ENCODE peak calls at places on chromosomes 7 and 10, in seven cellular contexts. One of them, this sample, is unnamed.

GRCh38 chr7:26013551-26014083 is 138.4 kb upstream of the NFE2L3 start:
- DNase-seq in G401: no peak
- DNase-seq in RKO: no peak
- DNase-seq in activated effector memory CD4-positive, alpha-beta T cell treated with Interleukin-2 at 50 U/mL for 16 hours: no peak
- DNase-seq in mucosa of gallbladder: no peak
- DNase-seq in stimulated activated CD8-positive, alpha-beta memory T cell treated with anti-CD3 and anti-CD28 coated beads, Interleukin-4, amount 100 ng/mL, for 24 hours: no peak
- DNase-seq in DMS153: peak; percentile 34
- DNase-seq in this sample: peak; percentile 59

GRCh38 chr7:100465702-100466311 is 1.7 kb upstream of the SPACDR start:
- DNase-seq in DMS153: peak; percentile 44
- DNase-seq in stimulated activated CD8-positive, alpha-beta memory T cell treated with anti-CD3 and anti-CD28 coated beads, Interleukin-4, amount 100 ng/mL, for 24 hours: no peak
- DNase-seq in activated effector memory CD4-positive, alpha-beta T cell treated with Interleukin-2 at 50 U/mL for 16 hours: no peak
- DNase-seq in G401: peak; percentile 44
- DNase-seq in mucosa of gallbladder: peak; percentile 73
- DNase-seq in RKO: peak; percentile 78
- DNase-seq in this sample: peak; percentile 91

GRCh38 chr10:70693619-70694286 is 21.4 kb downstream of the ADAMTS14 start:
- DNase-seq in DMS153: no peak
- DNase-seq in activated effector memory CD4-positive, alpha-beta T cell treated with Interleukin-2 at 50 U/mL for 16 hours: no peak
- DNase-seq in RKO: no peak
- DNase-seq in mucosa of gallbladder: peak; percentile 41
- DNase-seq in G401: no peak
- DNase-seq in stimulated activated CD8-positive, alpha-beta memory T cell treated with anti-CD3 and anti-CD28 coated beads, Interleukin-4, amount 100 ng/mL, for 24 hours: no peak
- DNase-seq in this sample: peak; percentile 25

GRCh38 chr7:4190021-4190981 is 491.8 kb upstream of the FOXK1 start:
- DNase-seq in RKO: no peak
- DNase-seq in stimulated activated CD8-positive, alpha-beta memory T cell treated with anti-CD3 and anti-CD28 coated beads, Interleukin-4, amount 100 ng/mL, for 24 hours: no peak
- DNase-seq in activated effector memory CD4-positive, alpha-beta T cell treated with Interleukin-2 at 50 U/mL for 16 hours: no peak
- DNase-seq in mucosa of gallbladder: no peak
- DNase-seq in DMS153: no peak
- DNase-seq in G401: no peak
- DNase-seq in this sample: no peak

GRCh38 chr10:129601737-129602136 is 134.7 kb downstream of the MGMT start:
- DNase-seq in DMS153: no peak
- DNase-seq in stimulated activated CD8-positive, alpha-beta memory T cell treated with anti-CD3 and anti-CD28 coated beads, Interleukin-4, amount 100 ng/mL, for 24 hours: no peak
- DNase-seq in mucosa of gallbladder: no peak
- DNase-seq in activated effector memory CD4-positive, alpha-beta T cell treated with Interleukin-2 at 50 U/mL for 16 hours: no peak
- DNase-seq in RKO: no peak
- DNase-seq in G401: no peak
- DNase-seq in this sample: no peak

GRCh38 chr10:31929986-31930675 is 1.5 kb upstream of the ARHGAP12 start:
- DNase-seq in stimulated activated CD8-positive, alpha-beta memory T cell treated with anti-CD3 and anti-CD28 coated beads, Interleukin-4, amount 100 ng/mL, for 24 hours: no peak
- DNase-seq in RKO: no peak
- DNase-seq in G401: peak; percentile 52
- DNase-seq in activated effector memory CD4-positive, alpha-beta T cell treated with Interleukin-2 at 50 U/mL for 16 hours: no peak
- DNase-seq in DMS153: no peak
- DNase-seq in mucosa of gallbladder: no peak
- DNase-seq in this sample: no peak

GRCh38 chr7:140327261-140327661 is 71.1 kb downstream of the SLC37A3 start:
- DNase-seq in stimulated activated CD8-positive, alpha-beta memory T cell treated with anti-CD3 and anti-CD28 coated beads, Interleukin-4, amount 100 ng/mL, for 24 hours: no peak
- DNase-seq in G401: no peak
- DNase-seq in activated effector memory CD4-positive, alpha-beta T cell treated with Interleukin-2 at 50 U/mL for 16 hours: no peak
- DNase-seq in DMS153: no peak
- DNase-seq in RKO: no peak
- DNase-seq in mucosa of gallbladder: no peak
- DNase-seq in this sample: no peak

GRCh38 chr10:74855027-74855426 is 28.6 kb downstream of the KAT6B start:
- DNase-seq in RKO: no peak
- DNase-seq in DMS153: no peak
- DNase-seq in stimulated activated CD8-positive, alpha-beta memory T cell treated with anti-CD3 and anti-CD28 coated beads, Interleukin-4, amount 100 ng/mL, for 24 hours: no peak
- DNase-seq in activated effector memory CD4-positive, alpha-beta T cell treated with Interleukin-2 at 50 U/mL for 16 hours: no peak
- DNase-seq in G401: peak; percentile 92
- DNase-seq in mucosa of gallbladder: no peak
- DNase-seq in this sample: no peak

GRCh38 chr7:55134786-55135185 is 116.0 kb downstream of the EGFR start:
- DNase-seq in G401: no peak
- DNase-seq in activated effector memory CD4-positive, alpha-beta T cell treated with Interleukin-2 at 50 U/mL for 16 hours: no peak
- DNase-seq in mucosa of gallbladder: no peak
- DNase-seq in DMS153: no peak
- DNase-seq in RKO: no peak
- DNase-seq in stimulated activated CD8-positive, alpha-beta memory T cell treated with anti-CD3 and anti-CD28 coated beads, Interleukin-4, amount 100 ng/mL, for 24 hours: no peak
- DNase-seq in this sample: no peak

GRCh38 chr10:95688648-95689047 is 5.1 kb downstream of the TCTN3 start:
- DNase-seq in mucosa of gallbladder: no peak
- DNase-seq in DMS153: no peak
- DNase-seq in G401: no peak
- DNase-seq in activated effector memory CD4-positive, alpha-beta T cell treated with Interleukin-2 at 50 U/mL for 16 hours: no peak
- DNase-seq in stimulated activated CD8-positive, alpha-beta memory T cell treated with anti-CD3 and anti-CD28 coated beads, Interleukin-4, amount 100 ng/mL, for 24 hours: no peak
- DNase-seq in RKO: no peak
- DNase-seq in this sample: no peak

GRCh38 chr7:112204776-112205347 is 1.3 kb downstream of the DOCK4 start:
- DNase-seq in mucosa of gallbladder: no peak
- DNase-seq in G401: peak; percentile 50
- DNase-seq in DMS153: peak; percentile 11
- DNase-seq in activated effector memory CD4-positive, alpha-beta T cell treated with Interleukin-2 at 50 U/mL for 16 hours: no peak
- DNase-seq in RKO: peak; percentile 67
- DNase-seq in stimulated activated CD8-positive, alpha-beta memory T cell treated with anti-CD3 and anti-CD28 coated beads, Interleukin-4, amount 100 ng/mL, for 24 hours: no peak
- DNase-seq in this sample: peak; percentile 49

GRCh38 chr10:13716161-13717071 is 129.7 kb downstream of the PRPF18 start:
- DNase-seq in stimulated activated CD8-positive, alpha-beta memory T cell treated with anti-CD3 and anti-CD28 coated beads, Interleukin-4, amount 100 ng/mL, for 24 hours: no peak
- DNase-seq in mucosa of gallbladder: no peak
- DNase-seq in activated effector memory CD4-positive, alpha-beta T cell treated with Interleukin-2 at 50 U/mL for 16 hours: no peak
- DNase-seq in DMS153: no peak
- DNase-seq in RKO: no peak
- DNase-seq in G401: no peak
- DNase-seq in this sample: peak; percentile 52

GRCh38 chr7:143129477-143129876 is 2.4 kb upstream of the PIP start:
- DNase-seq in mucosa of gallbladder: no peak
- DNase-seq in RKO: no peak
- DNase-seq in G401: no peak
- DNase-seq in activated effector memory CD4-positive, alpha-beta T cell treated with Interleukin-2 at 50 U/mL for 16 hours: no peak
- DNase-seq in DMS153: no peak
- DNase-seq in stimulated activated CD8-positive, alpha-beta memory T cell treated with anti-CD3 and anti-CD28 coated beads, Interleukin-4, amount 100 ng/mL, for 24 hours: no peak
- DNase-seq in this sample: no peak

GRCh38 chr10:3433988-3434387 is 261.4 kb upstream of the PITRM1 start:
- DNase-seq in stimulated activated CD8-positive, alpha-beta memory T cell treated with anti-CD3 and anti-CD28 coated beads, Interleukin-4, amount 100 ng/mL, for 24 hours: no peak
- DNase-seq in activated effector memory CD4-positive, alpha-beta T cell treated with Interleukin-2 at 50 U/mL for 16 hours: no peak
- DNase-seq in G401: no peak
- DNase-seq in mucosa of gallbladder: no peak
- DNase-seq in DMS153: no peak
- DNase-seq in RKO: no peak
- DNase-seq in this sample: no peak

GRCh38 chr10:93039721-93040120 is 20.9 kb upstream of the CYP26C1 start:
- DNase-seq in G401: no peak
- DNase-seq in activated effector memory CD4-positive, alpha-beta T cell treated with Interleukin-2 at 50 U/mL for 16 hours: no peak
- DNase-seq in mucosa of gallbladder: no peak
- DNase-seq in stimulated activated CD8-positive, alpha-beta memory T cell treated with anti-CD3 and anti-CD28 coated beads, Interleukin-4, amount 100 ng/mL, for 24 hours: no peak
- DNase-seq in RKO: peak; percentile 14
- DNase-seq in DMS153: no peak
- DNase-seq in this sample: no peak

GRCh38 chr10:86316274-86316835 is 50.2 kb downstream of the GRID1 start:
- DNase-seq in activated effector memory CD4-positive, alpha-beta T cell treated with Interleukin-2 at 50 U/mL for 16 hours: no peak
- DNase-seq in mucosa of gallbladder: no peak
- DNase-seq in stimulated activated CD8-positive, alpha-beta memory T cell treated with anti-CD3 and anti-CD28 coated beads, Interleukin-4, amount 100 ng/mL, for 24 hours: no peak
- DNase-seq in DMS153: no peak
- DNase-seq in RKO: no peak
- DNase-seq in G401: no peak
- DNase-seq in this sample: no peak

GRCh38 chr10:65701168-65701776 is 1224.6 kb upstream of the LRRTM3 start:
- DNase-seq in activated effector memory CD4-positive, alpha-beta T cell treated with Interleukin-2 at 50 U/mL for 16 hours: no peak
- DNase-seq in G401: no peak
- DNase-seq in RKO: no peak
- DNase-seq in DMS153: no peak
- DNase-seq in stimulated activated CD8-positive, alpha-beta memory T cell treated with anti-CD3 and anti-CD28 coated beads, Interleukin-4, amount 100 ng/mL, for 24 hours: no peak
- DNase-seq in mucosa of gallbladder: no peak
- DNase-seq in this sample: no peak

This sample was measured in Daoy.